ENCODE peak calls at places on chromosomes 7 and 10, in six cellular contexts. J is NT2/D1; Z is T-helper 2 cell; T is HS-27A; X is HS-5; N is activated T-helper 9 cell treated with anti-CD3 and anti-CD28 coated beads, Interleukin-2, amount 50 U/mL, for 16 hours. I is an unnamed sample.

GRCh38 chr7:111308691-111309090 is 217.8 kb downstream of the LRRN3 start:
- DNase-seq in J (no peak), Z (no peak), T (no peak), X (no peak), N (no peak), I (no peak)

GRCh38 chr7:75739796-75740672 is 1.3 kb upstream of the HIP1 start:
- DNase-seq in J (no peak), Z (no peak), T (no peak), X (no peak), N (no peak), I (no peak)

GRCh38 chr7:151921451-151921850 is 34.8 kb upstream of the GALNTL5 start:
- DNase-seq in J (no peak), Z (no peak), T (no peak), X (no peak), N (no peak), I (no peak)

GRCh38 chr7:151888079-151888673 is 11.3 kb upstream of the PRKAG2 start:
- DNase-seq in J (no peak), Z (no peak), T (no peak), X (no peak), N (no peak), I (no peak)

GRCh38 chr10:31467791-31468535 is 148.9 kb downstream of the ZEB1 start:
- DNase-seq in J (peak; percentile 42), Z (no peak), T (no peak), X (no peak), N (no peak), I (no peak)

GRCh38 chr10:73791871-73792400 is 6.5 kb downstream of the ZSWIM8 start:
- DNase-seq in J (no peak), Z (no peak), T (no peak), X (no peak), N (no peak), I (no peak)

GRCh38 chr10:62527019-62527827 is 153.1 kb downstream of the ZNF365 start:
- DNase-seq in J (no peak), Z (no peak), T (no peak), X (no peak), N (no peak), I (no peak)

GRCh38 chr10:126315471-126316177 is 72.7 kb downstream of the ADAM12 start:
- DNase-seq in J (no peak), Z (no peak), T (peak; percentile 33), X (no peak), N (no peak), I (peak; percentile 9)

GRCh38 chr10:387949-388660 is 252.8 kb downstream of the ZMYND11 start:
- DNase-seq in J (no peak), Z (no peak), T (no peak), X (no peak), N (no peak), I (no peak)

GRCh38 chr7:155576900-155577508 is 30.6 kb upstream of the CNPY1 start:
- DNase-seq in J (no peak), Z (no peak), T (no peak), X (no peak), N (no peak), I (no peak)

GRCh38 chr7:26574476-26574875 is 282.8 kb downstream of the SNX10 start:
- DNase-seq in J (peak; percentile 48), Z (no peak), T (no peak), X (no peak), N (no peak), I (no peak)

GRCh38 chr7:158274996-158275395 is 312.6 kb downstream of the PTPRN2 start:
- DNase-seq in J (no peak), Z (no peak), T (no peak), X (no peak), N (no peak), I (no peak)

GRCh38 chr7:379456-380225 is 89.7 kb downstream of the FOXL3 start:
- DNase-seq in J (no peak), Z (no peak), T (no peak), X (no peak), N (no peak), I (no peak)

GRCh38 chr7:3165681-3166580 is 122.3 kb upstream of the CARD11 start:
- DNase-seq in J (no peak), Z (no peak), T (no peak), X (no peak), N (no peak), I (no peak)

GRCh38 chr7:100101016-100101862 is at the start of the genes AP4M1 and MCM7:
- DNase-seq in J (peak; percentile 98), Z (peak; percentile 90), T (peak; percentile 77), X (peak; percentile 74), N (peak; percentile 96), I (peak; percentile 87)

GRCh38 chr10:125344573-125345121 is 184.3 kb upstream of the CTBP2 start:
- DNase-seq in J (no peak), Z (no peak), T (no peak), X (no peak), N (no peak), I (no peak)

GRCh38 chr10:68073631-68074403 is 1.3 kb downstream of the HERC4 start:
- DNase-seq in J (no peak), Z (no peak), T (no peak), X (no peak), N (no peak), I (no peak)

GRCh38 chr10:47040681-47041080 is 129.5 kb downstream of the PTPN20 start:
- DNase-seq in J (no peak), Z (no peak), T (no peak), X (no peak), N (no peak), I (no peak)

GRCh38 chr10:58438340-58438739 is 53.1 kb downstream of the TFAM start:
- DNase-seq in J (no peak), Z (no peak), T (no peak), X (peak; percentile 76), N (no peak), I (peak; percentile 67)

GRCh38 chr7:158975526-158976467 is 119.4 kb downstream of the DYNC2I1 start:
- DNase-seq in J (no peak), Z (no peak), T (no peak), X (no peak), N (no peak), I (no peak)

GRCh38 chr7:20306499-20306946 is 24.2 kb upstream of the ITGB8 start:
- DNase-seq in J (no peak), Z (no peak), T (peak; percentile 42), X (peak; percentile 40), N (no peak), I (no peak)

GRCh38 chr10:89347706-89348457 is 20.1 kb downstream of the IFIT3 start:
- DNase-seq in J (no peak), Z (no peak), T (no peak), X (no peak), N (no peak), I (no peak)

GRCh38 chr7:129089521-129090212 is 34.8 kb upstream of the TNPO3 start:
- DNase-seq in J (no peak), Z (no peak), T (no peak), X (no peak), N (no peak), I (no peak)

GRCh38 chr10:127447197-127447596 is 101.9 kb upstream of the NPS start:
- DNase-seq in J (no peak), Z (no peak), T (no peak), X (no peak), N (no peak), I (no peak)

I was measured in AG04449.